ENCODE peak calls at places on chromosomes 7 and 10, in nine cellular contexts. W is GM20000; L is D721Med; N is CD8-positive, alpha-beta T cell; F is GM12864; K is uterus; Q is lung; G is left lung; A is kidney epithelial cell. C is an unnamed sample.

GRCh38 chr7:54831046-54831643 is 72.1 kb upstream of the SEC61G start:
- DNase-seq in Q (no peak), G (no peak), A (no peak), F (no peak), L (no peak), K (no peak), W (no peak), N (no peak), C (no peak)

GRCh38 chr10:28181478-28182096 is 121.3 kb downstream of the MPP7 start:
- DNase-seq in K (no peak), G (no peak), A (no peak), N (no peak), F (no peak), W (no peak), L (no peak), Q (no peak), C (no peak)

GRCh38 chr7:138565451-138566114 is 105.5 kb downstream of the TRIM24 start:
- DNase-seq in A (peak; percentile 42), Q (no peak), K (no peak), N (no peak), L (no peak), F (no peak), G (peak; percentile 49), W (no peak), C (no peak)

GRCh38 chr10:106450966-106451365 is 713.5 kb downstream of the SORCS1 start:
- DNase-seq in K (no peak), W (no peak), L (no peak), Q (no peak), A (no peak), G (no peak), F (no peak), N (no peak), C (no peak)

GRCh38 chr10:18666810-18667209 is 7.6 kb downstream of the ARL5B start:
- DNase-seq in K (no peak), G (no peak), Q (no peak), L (no peak), A (no peak), W (no peak), N (no peak), F (no peak), C (no peak)

GRCh38 chr7:98294798-98295382 is 13.4 kb downstream of the BRI3 start:
- DNase-seq in Q (peak; percentile 58), K (no peak), F (no peak), N (peak; percentile 22), L (peak; percentile 73), A (no peak), W (peak; percentile 77), G (peak; percentile 86), C (peak; percentile 78)

GRCh38 chr7:141679014-141679413 is 23.0 kb downstream of the DENND11 start:
- DNase-seq in F (no peak), K (no peak), N (no peak), Q (no peak), L (no peak), A (no peak), W (no peak), G (no peak), C (no peak)

GRCh38 chr10:122504551-122504950 is 43.2 kb downstream of the HTRA1 start:
- DNase-seq in W (no peak), L (no peak), F (no peak), G (peak; percentile 88), Q (peak; percentile 83), N (no peak), A (peak; percentile 70), K (peak; percentile 92), C (peak; percentile 71)

GRCh38 chr7:42244828-42245227 is 7.8 kb upstream of the GLI3 start:
- DNase-seq in G (no peak), N (no peak), K (no peak), Q (no peak), A (no peak), F (no peak), W (no peak), L (no peak), C (no peak)

GRCh38 chr7:155809947-155810606 is 2.2 kb downstream of the SHH start:
- DNase-seq in F (no peak), Q (no peak), G (peak; percentile 75), A (no peak), K (no peak), W (no peak), N (no peak), L (no peak), C (no peak)

GRCh38 chr7:24284699-24285506 is 913 bp downstream of the NPY start:
- DNase-seq in W (no peak), F (no peak), L (no peak), G (peak; percentile 78), Q (no peak), A (no peak), K (no peak), N (no peak), C (no peak)

GRCh38 chr7:68073701-68074100 is 1077.1 kb downstream of the TYW1 start:
- DNase-seq in L (no peak), Q (no peak), N (no peak), G (no peak), F (no peak), K (no peak), W (no peak), A (no peak), C (no peak)

GRCh38 chr10:5948208-5948585 is 29.1 kb downstream of the IL15RA start:
- DNase-seq in G (no peak), F (no peak), Q (no peak), K (no peak), L (no peak), N (no peak), A (no peak), W (no peak), C (no peak)

GRCh38 chr10:71290806-71291205 is 28.3 kb upstream of the SLC29A3 start:
- DNase-seq in W (no peak), K (no peak), F (no peak), G (peak; percentile 45), N (no peak), L (no peak), Q (no peak), A (no peak), C (no peak)

GRCh38 chr10:4267084-4267774 is 482.2 kb upstream of the KLF6 start:
- DNase-seq in L (no peak), W (no peak), A (no peak), F (no peak), N (no peak), G (no peak), Q (no peak), K (no peak), C (no peak)

GRCh38 chr10:43316988-43317387 is 50.1 kb upstream of the RASGEF1A start:
- DNase-seq in A (no peak), W (no peak), F (no peak), N (no peak), L (no peak), K (no peak), G (no peak), Q (no peak), C (no peak)

GRCh38 chr10:43317422-43317821 is 50.6 kb upstream of the RASGEF1A start:
- DNase-seq in N (no peak), A (no peak), W (no peak), Q (no peak), F (no peak), G (no peak), L (no peak), K (no peak), C (no peak)

GRCh38 chr10:43318456-43318855 is 51.6 kb upstream of the RASGEF1A start:
- DNase-seq in W (no peak), N (no peak), G (no peak), K (no peak), F (no peak), Q (no peak), A (no peak), L (no peak), C (no peak)

GRCh38 chr10:43320226-43320625 is 51.2 kb upstream of the FXYD4 start:
- DNase-seq in L (no peak), W (no peak), G (no peak), K (no peak), F (no peak), A (no peak), N (no peak), Q (no peak), C (no peak)

DNA sequence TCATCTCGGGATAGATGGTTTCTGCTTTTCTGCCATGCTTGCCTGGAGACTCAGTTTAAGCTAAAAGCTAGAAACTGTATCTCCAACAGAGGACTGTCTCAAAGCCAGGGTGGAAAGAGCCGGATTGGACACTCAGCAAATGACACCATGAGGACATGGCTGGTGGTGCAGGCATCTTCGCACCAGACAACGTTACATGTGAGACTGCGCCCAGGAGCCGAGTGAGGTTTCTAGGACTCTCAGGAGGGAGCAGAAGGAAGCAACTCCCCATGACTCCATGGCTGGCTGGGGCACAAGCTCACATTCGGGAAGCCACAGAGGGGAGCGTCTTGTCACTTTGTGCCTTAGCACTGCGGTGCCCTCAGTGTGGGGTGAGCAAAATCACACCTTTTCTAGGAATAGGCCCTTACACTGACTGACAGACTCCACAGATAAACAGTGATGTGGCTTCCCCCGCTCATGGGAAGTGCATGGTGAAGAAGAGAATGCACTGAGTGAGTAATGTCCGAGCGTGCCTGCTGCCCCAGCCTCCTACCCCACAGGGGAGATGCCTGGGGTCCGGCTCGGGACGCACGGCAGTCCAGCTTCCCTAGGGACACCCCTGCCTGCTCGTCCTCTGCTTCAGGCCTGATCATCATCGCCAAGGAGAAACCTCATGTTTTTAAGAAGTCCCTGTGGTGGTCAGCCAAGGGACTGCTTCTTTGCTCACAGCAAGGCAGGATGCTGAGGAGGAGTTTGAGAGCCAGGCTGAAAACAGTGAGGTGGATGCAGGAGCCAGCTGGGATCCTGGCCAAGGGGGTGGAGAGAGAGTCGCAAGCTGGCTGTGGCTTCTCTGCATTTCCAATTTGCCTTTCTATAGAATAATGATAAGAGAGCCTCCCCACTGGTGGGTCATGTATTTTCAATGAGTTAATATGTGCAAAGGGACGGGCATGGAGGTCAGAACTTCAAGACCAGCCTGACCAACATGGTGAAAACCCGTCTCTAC is 52.2 kb upstream of the FXYD4 start:
- DNase-seq in L (no peak), F (no peak), Q (no peak), N (no peak), A (no peak), W (no peak), G (no peak), K (no peak), C (no peak)
- TF ChIP-seq CTCF in L (no peak), F (peak; percentile 18), Q (no peak), N (no peak), A (no peak), W (no peak), G (no peak), K (no peak), C (no peak)

GRCh38 chr10:20768849-20769248 is 128.3 kb downstream of the NEBL start:
- DNase-seq in N (no peak), W (no peak), Q (no peak), L (no peak), F (no peak), K (no peak), G (no peak), A (no peak), C (no peak)
- TF ChIP-seq CTCF in N (no peak), W (no peak), Q (no peak), L (peak; percentile 21), F (no peak), K (peak; percentile 32), G (no peak), A (no peak), C (peak; percentile 56)

GRCh38 chr7:13262929-13263530 is 575.6 kb downstream of the ARL4A start:
- DNase-seq in N (no peak), G (no peak), F (peak; percentile 1), Q (no peak), A (no peak), K (no peak), L (no peak), W (peak; percentile 5), C (no peak)
- TF ChIP-seq CTCF in N (peak; percentile 57), G (peak; percentile 19), F (peak; percentile 28), Q (peak; percentile 35), A (peak; percentile 51), K (peak; percentile 69), L (peak; percentile 81), W (peak; percentile 26), C (peak; percentile 73)

GRCh38 chr7:101235050-101235449 is 2.6 kb downstream of the CLDN15 start:
- DNase-seq in Q (no peak), L (no peak), W (no peak), F (no peak), K (no peak), A (no peak), N (no peak), G (no peak), C (no peak)
- TF ChIP-seq CTCF in Q (no peak), L (no peak), W (no peak), F (peak; percentile 25), K (no peak), A (peak; percentile 34), N (no peak), G (no peak), C (no peak)

C was measured in mesothelial cell of epicardium.